ENCODE peak calls at places on chromosomes 6 and 20, in five cellular contexts. One of them, this sample, is unnamed.

GRCh38 chr6:107304421-107305025 is 154.8 kb downstream of the PDSS2 start:
- DNase-seq in PC-3: peak; percentile 87
- DNase-seq in HCT116: peak; percentile 48
- DNase-seq in OCI-LY7: no peak
- DNase-seq in GM23338: no peak
- DNase-seq in this sample: no peak

GRCh38 chr20:54132612-54133433 is 41.0 kb downstream of the CYP24A1 start:
- DNase-seq in OCI-LY7: no peak
- DNase-seq in GM23338: peak; percentile 76
- DNase-seq in PC-3: peak; percentile 99
- DNase-seq in HCT116: peak; percentile 92
- DNase-seq in this sample: peak; percentile 86

GRCh38 chr6:146503096-146503495 is 40.5 kb upstream of the RAB32 start:
- DNase-seq in GM23338: no peak
- DNase-seq in PC-3: no peak
- DNase-seq in HCT116: no peak
- DNase-seq in OCI-LY7: no peak
- DNase-seq in this sample: no peak

GRCh38 chr20:17557675-17558006 is 12.2 kb upstream of the DSTN start:
- DNase-seq in GM23338: no peak
- DNase-seq in HCT116: peak; percentile 78
- DNase-seq in OCI-LY7: no peak
- DNase-seq in PC-3: peak; percentile 96
- DNase-seq in this sample: peak; percentile 75

GRCh38 chr20:17936791-17937687 is 31.6 kb downstream of the SNX5 start:
- DNase-seq in OCI-LY7: no peak
- DNase-seq in GM23338: peak; percentile 55
- DNase-seq in HCT116: no peak
- DNase-seq in PC-3: no peak
- DNase-seq in this sample: peak; percentile 68

GRCh38 chr6:112501705-112502104 is 154.6 kb downstream of the RFPL4B start:
- DNase-seq in GM23338: peak; percentile 61
- DNase-seq in HCT116: no peak
- DNase-seq in PC-3: no peak
- DNase-seq in OCI-LY7: no peak
- DNase-seq in this sample: peak; percentile 84

GRCh38 chr20:12203981-12204380 is 286.3 kb downstream of the BTBD3 start:
- DNase-seq in OCI-LY7: no peak
- DNase-seq in PC-3: no peak
- DNase-seq in GM23338: no peak
- DNase-seq in HCT116: no peak
- DNase-seq in this sample: no peak

GRCh38 chr6:111699123-111699522 is 93.4 kb upstream of the TRAF3IP2 start:
- DNase-seq in OCI-LY7: no peak
- DNase-seq in HCT116: no peak
- DNase-seq in PC-3: no peak
- DNase-seq in GM23338: no peak
- DNase-seq in this sample: no peak

GRCh38 chr20:59938221-59938620 is 1.9 kb downstream of the PPP1R3D start:
- DNase-seq in HCT116: no peak
- DNase-seq in PC-3: peak; percentile 61
- DNase-seq in GM23338: no peak
- DNase-seq in OCI-LY7: no peak
- DNase-seq in this sample: no peak

GRCh38 chr20:19317240-19318069 is 105.0 kb downstream of the SLC24A3 start:
- DNase-seq in GM23338: no peak
- DNase-seq in PC-3: no peak
- DNase-seq in OCI-LY7: no peak
- DNase-seq in HCT116: no peak
- DNase-seq in this sample: no peak

GRCh38 chr20:6381887-6382286 is 259.1 kb upstream of the FERMT1 start:
- DNase-seq in PC-3: peak; percentile 71
- DNase-seq in GM23338: peak; percentile 79
- DNase-seq in HCT116: no peak
- DNase-seq in OCI-LY7: no peak
- DNase-seq in this sample: peak; percentile 57

GRCh38 chr20:6384368-6384767 is 261.5 kb upstream of the FERMT1 start:
- DNase-seq in HCT116: no peak
- DNase-seq in GM23338: no peak
- DNase-seq in OCI-LY7: no peak
- DNase-seq in PC-3: no peak
- DNase-seq in this sample: no peak

GRCh38 chr20:6388666-6389197 is 265.9 kb upstream of the FERMT1 start:
- DNase-seq in OCI-LY7: no peak
- DNase-seq in PC-3: no peak
- DNase-seq in GM23338: no peak
- DNase-seq in HCT116: no peak
- DNase-seq in this sample: no peak

GRCh38 chr20:6384956-6385355 is 262.1 kb upstream of the FERMT1 start:
- DNase-seq in HCT116: no peak
- DNase-seq in PC-3: no peak
- DNase-seq in GM23338: no peak
- DNase-seq in OCI-LY7: no peak
- DNase-seq in this sample: no peak
- H3K4me2 ChIP-seq in HCT116: no peak overlapping the region
- H3K4me2 ChIP-seq in PC-3: no peak overlapping the region
- H3K4me2 ChIP-seq in GM23338: no peak overlapping the region
- H3K4me2 ChIP-seq in OCI-LY7: no peak overlapping the region
- H3K4me2 ChIP-seq in this sample: no peak overlapping the region

GRCh38 chr6:40599580-40599979 is 12.4 kb upstream of the LRFN2 start:
- DNase-seq in HCT116: no peak
- DNase-seq in PC-3: no peak
- DNase-seq in OCI-LY7: no peak
- DNase-seq in GM23338: peak; percentile 39
- DNase-seq in this sample: peak; percentile 63

GRCh38 chr6:40604082-40604481 is 16.9 kb upstream of the LRFN2 start:
- DNase-seq in GM23338: no peak
- DNase-seq in PC-3: no peak
- DNase-seq in OCI-LY7: no peak
- DNase-seq in HCT116: no peak
- DNase-seq in this sample: no peak
- TF ChIP-seq EZH2phosphoT487 in GM23338: no peak
- TF ChIP-seq EZH2phosphoT487 in PC-3: no peak
- TF ChIP-seq EZH2phosphoT487 in OCI-LY7: no peak
- TF ChIP-seq EZH2phosphoT487 in HCT116: no peak
- TF ChIP-seq EZH2phosphoT487 in this sample: no peak

DNA sequence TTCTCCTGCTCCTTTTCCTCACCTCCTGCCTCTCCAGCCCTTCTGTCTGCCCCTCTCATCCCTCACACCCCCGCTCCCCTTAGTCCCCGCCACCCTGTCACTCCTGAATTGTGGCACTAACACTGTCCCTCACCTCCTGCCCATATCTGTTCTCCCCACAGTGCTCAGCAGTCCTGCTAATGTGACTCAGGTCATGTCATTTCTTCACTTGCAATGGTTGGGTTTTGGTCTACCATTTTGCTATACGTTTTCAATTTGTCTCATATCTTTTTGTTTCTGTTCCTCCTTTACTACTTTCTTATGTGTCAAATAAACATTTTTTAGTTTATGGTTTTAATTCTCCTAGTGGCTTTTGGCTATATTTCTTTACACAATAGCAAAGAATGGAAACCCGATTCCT is 1.3 kb upstream of the HLA-B start:
- DNase-seq in OCI-LY7: no peak
- DNase-seq in GM23338: no peak
- DNase-seq in HCT116: no peak
- DNase-seq in PC-3: no peak
- DNase-seq in this sample: no peak
- H2AFZ ChIP-seq in OCI-LY7: peak overlapping the region; percentile 68
- H2AFZ ChIP-seq in GM23338: no peak overlapping the region
- H2AFZ ChIP-seq in HCT116: no peak overlapping the region
- H2AFZ ChIP-seq in PC-3: no peak overlapping the region
- H2AFZ ChIP-seq in this sample: no peak overlapping the region

DNA sequence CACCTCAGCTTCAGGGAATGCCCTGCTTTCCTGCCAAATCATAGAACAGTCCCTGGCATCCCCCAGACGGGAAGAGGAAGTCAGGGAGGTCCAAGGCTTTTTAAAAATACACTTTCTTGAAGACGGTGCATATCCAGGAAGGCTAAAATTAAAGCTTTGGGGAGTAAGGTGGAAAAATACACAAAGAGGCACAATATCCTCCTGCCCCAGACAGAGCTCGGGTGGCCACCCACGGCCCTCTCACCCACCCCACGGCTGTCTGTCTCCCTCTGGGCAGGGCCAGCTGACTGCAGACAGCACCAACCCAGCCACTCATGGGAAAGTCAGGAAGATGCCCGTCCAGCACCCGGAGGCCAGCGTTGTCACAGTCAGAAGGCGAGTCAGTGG is 53.6 kb downstream of the BMP7 start:
- DNase-seq in PC-3: no peak
- DNase-seq in HCT116: no peak
- DNase-seq in OCI-LY7: no peak
- DNase-seq in GM23338: no peak
- DNase-seq in this sample: no peak
- H3K4me2 ChIP-seq in PC-3: peak overlapping the region; percentile 79
- H3K4me2 ChIP-seq in HCT116: peak overlapping the region; percentile 79
- H3K4me2 ChIP-seq in OCI-LY7: no peak overlapping the region
- H3K4me2 ChIP-seq in GM23338: no peak overlapping the region
- H3K4me2 ChIP-seq in this sample: peak overlapping the region; percentile 44

GRCh38 chr20:45097485-45098095 is 3.3 kb downstream of the KCNS1 start:
- DNase-seq in OCI-LY7: no peak
- DNase-seq in HCT116: no peak
- DNase-seq in PC-3: no peak
- DNase-seq in GM23338: peak; percentile 72
- DNase-seq in this sample: no peak
- TF ChIP-seq EZH2phosphoT487 in OCI-LY7: no peak
- TF ChIP-seq EZH2phosphoT487 in HCT116: no peak
- TF ChIP-seq EZH2phosphoT487 in PC-3: no peak
- TF ChIP-seq EZH2phosphoT487 in GM23338: no peak
- TF ChIP-seq EZH2phosphoT487 in this sample: no peak

DNA sequence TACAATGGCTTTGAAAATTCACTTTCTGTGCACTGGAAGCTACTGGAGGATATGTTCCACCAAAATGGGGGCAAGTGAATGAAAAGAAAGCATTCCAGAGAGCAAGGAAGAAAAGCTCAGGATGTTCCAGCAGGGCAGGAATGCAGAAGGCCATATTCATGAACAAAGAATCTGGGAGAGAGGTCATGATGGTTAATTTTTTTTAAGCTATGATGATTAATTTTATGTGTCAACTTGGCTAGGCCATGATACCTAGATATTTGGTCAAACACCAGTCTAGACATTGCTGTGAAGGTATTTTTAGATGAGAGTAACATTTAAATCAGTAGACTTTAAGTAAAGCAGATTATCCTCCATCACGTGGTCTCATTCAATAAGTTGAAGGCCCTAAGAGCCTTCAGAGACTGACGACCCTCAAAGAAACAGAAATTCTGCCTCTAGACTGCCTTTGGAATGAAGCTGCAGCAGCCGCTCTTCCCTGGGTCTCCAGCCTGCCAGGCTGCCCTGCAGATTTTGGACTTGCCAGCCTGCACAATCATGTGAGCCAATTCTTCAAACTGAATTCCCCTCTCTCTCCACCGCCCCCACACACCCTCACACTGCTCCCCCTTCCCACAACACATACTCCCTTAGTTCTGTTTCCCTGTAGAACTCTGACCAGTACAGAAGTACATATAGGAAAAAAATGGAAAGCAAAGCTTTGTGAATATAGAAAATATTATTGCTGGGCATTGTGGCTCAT is 20.0 kb upstream of the GCM1 start:
- DNase-seq in PC-3: peak; percentile 86
- DNase-seq in GM23338: peak; percentile 25
- DNase-seq in OCI-LY7: no peak
- DNase-seq in HCT116: no peak
- DNase-seq in this sample: no peak
- H2AFZ ChIP-seq in PC-3: peak overlapping the region; percentile 67
- H2AFZ ChIP-seq in GM23338: peak overlapping the region; percentile 43
- H2AFZ ChIP-seq in OCI-LY7: no peak overlapping the region
- H2AFZ ChIP-seq in HCT116: no peak overlapping the region
- H2AFZ ChIP-seq in this sample: peak overlapping the region; percentile 50

DNA sequence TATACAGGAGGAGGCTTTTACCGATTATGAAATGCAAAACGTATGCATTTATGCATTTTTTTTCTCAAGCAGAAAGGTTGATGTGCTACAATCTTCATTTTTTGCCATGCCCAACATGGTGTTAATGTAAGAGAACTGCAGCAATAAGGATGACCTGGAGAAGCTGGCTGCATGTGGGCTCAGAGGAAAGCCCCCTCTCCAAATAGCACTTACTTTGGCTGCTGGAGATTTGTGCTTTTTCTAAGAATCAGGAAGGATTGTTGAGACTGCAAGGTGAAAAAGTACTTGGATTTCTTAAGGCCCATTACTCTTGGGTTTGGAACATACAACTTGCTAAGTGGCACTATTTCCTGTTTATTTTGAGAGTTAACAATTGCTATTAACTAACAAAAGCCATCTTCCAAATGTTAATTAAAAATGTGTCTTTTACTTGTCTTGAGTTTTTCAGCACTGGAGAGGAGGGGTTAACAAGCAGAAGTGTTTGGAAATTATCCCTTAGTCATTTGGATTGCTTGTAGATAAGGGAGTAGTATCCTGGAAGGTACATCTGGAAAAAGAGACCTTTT is 5.6 kb downstream of the SOX4 start:
- DNase-seq in GM23338: peak; percentile 52
- DNase-seq in OCI-LY7: no peak
- DNase-seq in PC-3: no peak
- DNase-seq in HCT116: no peak
- DNase-seq in this sample: no peak
- H3K4me2 ChIP-seq in GM23338: peak overlapping the region; percentile 80
- H3K4me2 ChIP-seq in OCI-LY7: peak overlapping the region; percentile 81
- H3K4me2 ChIP-seq in PC-3: peak overlapping the region; percentile 94
- H3K4me2 ChIP-seq in HCT116: no peak overlapping the region
- H3K4me2 ChIP-seq in this sample: peak overlapping the region; percentile 80

DNA sequence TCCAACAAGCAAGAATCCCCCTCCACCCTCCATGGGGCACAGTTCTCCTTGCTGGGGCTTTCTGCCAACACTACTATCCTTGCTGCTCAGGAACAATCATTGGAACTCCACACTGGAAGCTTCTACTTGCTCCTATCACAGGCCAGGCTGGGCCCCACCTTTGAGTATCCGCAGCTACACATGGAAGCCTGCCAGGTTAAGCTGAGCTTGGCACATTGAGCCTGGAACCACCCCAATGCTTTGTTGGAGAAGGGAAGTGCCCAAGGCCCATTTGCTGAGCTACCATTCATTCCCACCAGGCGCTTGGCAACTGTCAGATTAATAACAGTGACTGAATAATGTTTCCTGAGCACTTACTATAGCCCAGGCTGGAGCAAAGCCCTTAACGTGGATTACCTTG is 357.3 kb downstream of the MAFB start:
- DNase-seq in PC-3: no peak
- DNase-seq in HCT116: no peak
- DNase-seq in OCI-LY7: no peak
- DNase-seq in GM23338: no peak
- DNase-seq in this sample: no peak
- TF ChIP-seq EZH2phosphoT487 in PC-3: no peak
- TF ChIP-seq EZH2phosphoT487 in HCT116: no peak
- TF ChIP-seq EZH2phosphoT487 in OCI-LY7: no peak
- TF ChIP-seq EZH2phosphoT487 in GM23338: no peak
- TF ChIP-seq EZH2phosphoT487 in this sample: no peak

DNA sequence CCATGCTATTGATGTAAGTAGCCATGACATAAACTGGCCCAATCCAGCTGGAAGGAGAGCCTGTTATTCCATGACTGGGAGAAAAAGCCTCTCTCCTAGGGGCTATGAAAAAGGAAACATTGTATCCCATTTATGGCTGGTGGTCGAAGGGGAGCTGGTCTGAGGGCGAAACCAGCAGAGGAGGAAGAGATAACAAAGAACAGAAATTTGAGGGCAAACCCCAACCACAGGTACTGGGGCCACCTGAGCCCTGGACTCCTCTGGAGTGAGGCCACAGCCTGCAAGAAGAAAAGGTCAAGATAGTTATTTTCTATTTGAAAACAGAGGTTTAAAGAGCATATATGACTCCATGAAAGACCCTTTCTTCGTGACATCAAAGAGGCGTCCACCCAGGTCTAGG is 129.5 kb upstream of the CD93 start:
- DNase-seq in HCT116: no peak
- DNase-seq in GM23338: no peak
- DNase-seq in PC-3: no peak
- DNase-seq in OCI-LY7: no peak
- DNase-seq in this sample: no peak
- H2AFZ ChIP-seq in HCT116: no peak overlapping the region
- H2AFZ ChIP-seq in GM23338: no peak overlapping the region
- H2AFZ ChIP-seq in PC-3: no peak overlapping the region
- H2AFZ ChIP-seq in OCI-LY7: no peak overlapping the region
- H2AFZ ChIP-seq in this sample: no peak overlapping the region